ENCODE peak calls at places on chromosomes 5 and 9, in ten cellular contexts. One of them, this sample, is unnamed.

GRCh38 chr5:178826216-178826615 is 33.5 kb upstream of the ZNF354B start:
- DNase-seq in lower leg skin: no peak
- DNase-seq in GM13976: no peak
- DNase-seq in brain microvascular endothelial cell: no peak
- DNase-seq in A549: no peak
- DNase-seq in D721Med: no peak
- DNase-seq in astrocyte of the cerebellum: no peak
- DNase-seq in HFF-Myc: no peak
- DNase-seq in glutamatergic neuron: no peak
- DNase-seq in AG04449: no peak
- DNase-seq in this sample: no peak

GRCh38 chr5:124065508-124065907 is 553.5 kb downstream of the CSNK1G3 start:
- DNase-seq in lower leg skin: no peak
- DNase-seq in GM13976: no peak
- DNase-seq in brain microvascular endothelial cell: no peak
- DNase-seq in A549: no peak
- DNase-seq in D721Med: no peak
- DNase-seq in astrocyte of the cerebellum: no peak
- DNase-seq in HFF-Myc: no peak
- DNase-seq in glutamatergic neuron: no peak
- DNase-seq in AG04449: no peak
- DNase-seq in this sample: no peak

GRCh38 chr5:81787843-81788242 is 36.9 kb upstream of the SSBP2 start:
- DNase-seq in lower leg skin: peak; percentile 92
- DNase-seq in GM13976: no peak
- DNase-seq in brain microvascular endothelial cell: peak; percentile 55
- DNase-seq in A549: no peak
- DNase-seq in D721Med: no peak
- DNase-seq in astrocyte of the cerebellum: peak; percentile 54
- DNase-seq in HFF-Myc: peak; percentile 52
- DNase-seq in glutamatergic neuron: no peak
- DNase-seq in AG04449: no peak
- DNase-seq in this sample: peak; percentile 42

GRCh38 chr9:114429488-114429887 is 41.7 kb upstream of the AKNA start:
- DNase-seq in lower leg skin: peak; percentile 61
- DNase-seq in GM13976: no peak
- DNase-seq in brain microvascular endothelial cell: no peak
- DNase-seq in A549: no peak
- DNase-seq in D721Med: no peak
- DNase-seq in astrocyte of the cerebellum: no peak
- DNase-seq in HFF-Myc: no peak
- DNase-seq in glutamatergic neuron: no peak
- DNase-seq in AG04449: no peak
- DNase-seq in this sample: no peak

GRCh38 chr9:137006116-137007003 is 10.0 kb upstream of the CLIC3 start:
- DNase-seq in lower leg skin: no peak
- DNase-seq in GM13976: no peak
- DNase-seq in brain microvascular endothelial cell: no peak
- DNase-seq in A549: no peak
- DNase-seq in D721Med: no peak
- DNase-seq in astrocyte of the cerebellum: no peak
- DNase-seq in HFF-Myc: no peak
- DNase-seq in glutamatergic neuron: no peak
- DNase-seq in AG04449: no peak
- DNase-seq in this sample: no peak

GRCh38 chr9:37290881-37291485 is 131.5 kb upstream of the GRHPR start:
- DNase-seq in lower leg skin: no peak
- DNase-seq in GM13976: peak; percentile 36
- DNase-seq in brain microvascular endothelial cell: peak; percentile 28
- DNase-seq in A549: no peak
- DNase-seq in D721Med: no peak
- DNase-seq in astrocyte of the cerebellum: peak; percentile 39
- DNase-seq in HFF-Myc: no peak
- DNase-seq in glutamatergic neuron: no peak
- DNase-seq in AG04449: peak; percentile 37
- DNase-seq in this sample: peak; percentile 29

GRCh38 chr9:129160712-129161533 is 17.1 kb downstream of the IER5L start:
- DNase-seq in lower leg skin: peak; percentile 92
- DNase-seq in GM13976: no peak
- DNase-seq in brain microvascular endothelial cell: peak; percentile 18
- DNase-seq in A549: no peak
- DNase-seq in D721Med: no peak
- DNase-seq in astrocyte of the cerebellum: no peak
- DNase-seq in HFF-Myc: no peak
- DNase-seq in glutamatergic neuron: no peak
- DNase-seq in AG04449: no peak
- DNase-seq in this sample: no peak

GRCh38 chr5:6501701-6502100 is 53.0 kb downstream of the UBE2QL1 start:
- DNase-seq in lower leg skin: peak; percentile 17
- DNase-seq in GM13976: no peak
- DNase-seq in brain microvascular endothelial cell: no peak
- DNase-seq in A549: no peak
- DNase-seq in D721Med: no peak
- DNase-seq in astrocyte of the cerebellum: no peak
- DNase-seq in HFF-Myc: no peak
- DNase-seq in glutamatergic neuron: no peak
- DNase-seq in AG04449: no peak
- DNase-seq in this sample: no peak

GRCh38 chr9:37938121-37938906 is 34.4 kb upstream of the SLC25A51 start:
- DNase-seq in lower leg skin: no peak
- DNase-seq in GM13976: no peak
- DNase-seq in brain microvascular endothelial cell: peak; percentile 79
- DNase-seq in A549: no peak
- DNase-seq in D721Med: no peak
- DNase-seq in astrocyte of the cerebellum: no peak
- DNase-seq in HFF-Myc: peak; percentile 87
- DNase-seq in glutamatergic neuron: no peak
- DNase-seq in AG04449: no peak
- DNase-seq in this sample: peak; percentile 18

GRCh38 chr5:35683466-35683865 is 65.8 kb downstream of the SPEF2 start:
- DNase-seq in lower leg skin: no peak
- DNase-seq in GM13976: no peak
- DNase-seq in brain microvascular endothelial cell: no peak
- DNase-seq in A549: no peak
- DNase-seq in D721Med: no peak
- DNase-seq in astrocyte of the cerebellum: no peak
- DNase-seq in HFF-Myc: no peak
- DNase-seq in glutamatergic neuron: no peak
- DNase-seq in AG04449: no peak
- DNase-seq in this sample: no peak

GRCh38 chr5:151034422-151035379 is 14.3 kb downstream of the GPX3 start:
- DNase-seq in lower leg skin: no peak
- DNase-seq in GM13976: no peak
- DNase-seq in brain microvascular endothelial cell: no peak
- DNase-seq in A549: no peak
- DNase-seq in D721Med: no peak
- DNase-seq in astrocyte of the cerebellum: no peak
- DNase-seq in HFF-Myc: no peak
- DNase-seq in glutamatergic neuron: no peak
- DNase-seq in AG04449: no peak
- DNase-seq in this sample: no peak

GRCh38 chr5:142749321-142749720 is 20.9 kb upstream of the ARHGAP26 start:
- DNase-seq in lower leg skin: no peak
- DNase-seq in GM13976: no peak
- DNase-seq in brain microvascular endothelial cell: peak; percentile 71
- DNase-seq in A549: no peak
- DNase-seq in D721Med: no peak
- DNase-seq in astrocyte of the cerebellum: no peak
- DNase-seq in HFF-Myc: no peak
- DNase-seq in glutamatergic neuron: no peak
- DNase-seq in AG04449: no peak
- DNase-seq in this sample: no peak

DNA sequence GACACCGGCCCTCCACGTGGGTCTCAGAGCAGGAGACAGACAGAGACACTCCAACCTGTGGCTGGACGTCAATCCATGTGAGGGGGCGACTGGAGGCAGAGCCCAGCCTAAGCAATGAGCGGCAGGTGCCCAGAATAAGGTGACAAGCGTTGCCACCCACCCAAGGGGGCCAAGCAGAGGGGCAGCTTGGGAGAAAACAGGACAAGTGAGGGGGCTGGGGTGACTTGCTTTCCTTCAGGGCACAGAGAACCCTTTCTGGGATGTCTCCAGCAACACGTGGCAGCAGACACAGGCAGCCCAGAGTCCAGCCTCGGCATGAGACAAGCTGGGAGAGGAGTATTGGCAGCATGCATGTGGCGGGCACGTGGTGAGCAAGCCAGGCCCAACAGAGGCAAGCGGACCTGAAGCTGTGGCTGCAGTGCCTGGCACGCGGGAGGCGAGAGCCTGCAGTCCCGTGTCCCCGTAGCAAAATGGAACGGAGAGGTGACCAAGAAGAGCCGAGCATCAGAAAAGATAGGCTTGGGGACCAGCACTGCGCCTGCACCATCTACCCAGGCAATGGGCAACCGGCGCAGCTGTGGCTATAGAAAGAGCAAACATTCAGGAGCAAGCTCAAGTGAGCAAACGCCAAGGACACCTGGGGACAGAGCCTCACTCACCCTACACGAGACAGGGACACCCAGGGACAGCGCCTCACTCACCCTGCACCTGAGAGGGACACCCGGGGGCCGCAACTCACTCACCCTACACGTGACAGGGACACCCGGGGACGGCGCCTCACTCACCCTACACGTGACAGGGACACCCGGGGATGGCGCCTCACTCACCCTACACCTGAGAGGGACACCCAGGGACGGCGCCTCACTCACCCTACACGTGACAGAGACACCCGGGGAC is 6.2 kb downstream of the TERT start:
- DNase-seq in lower leg skin: peak; percentile 72
- DNase-seq in GM13976: no peak
- DNase-seq in brain microvascular endothelial cell: no peak
- DNase-seq in A549: no peak
- DNase-seq in D721Med: no peak
- DNase-seq in astrocyte of the cerebellum: no peak
- DNase-seq in HFF-Myc: no peak
- DNase-seq in glutamatergic neuron: no peak
- DNase-seq in AG04449: no peak
- DNase-seq in this sample: no peak
- TF ChIP-seq CTCF in lower leg skin: no peak
- TF ChIP-seq CTCF in GM13976: no peak
- TF ChIP-seq CTCF in brain microvascular endothelial cell: no peak
- TF ChIP-seq CTCF in A549: no peak
- TF ChIP-seq CTCF in D721Med: no peak
- TF ChIP-seq CTCF in astrocyte of the cerebellum: no peak
- TF ChIP-seq CTCF in HFF-Myc: no peak
- TF ChIP-seq CTCF in glutamatergic neuron: no peak
- TF ChIP-seq CTCF in AG04449: no peak
- TF ChIP-seq CTCF in this sample: no peak

GRCh38 chr9:116566677-116567488 is 120.2 kb upstream of the TRIM32 start:
- DNase-seq in lower leg skin: no peak
- DNase-seq in GM13976: no peak
- DNase-seq in brain microvascular endothelial cell: no peak
- DNase-seq in A549: peak; percentile 61
- DNase-seq in D721Med: no peak
- DNase-seq in astrocyte of the cerebellum: no peak
- DNase-seq in HFF-Myc: no peak
- DNase-seq in glutamatergic neuron: no peak
- DNase-seq in AG04449: no peak
- DNase-seq in this sample: no peak

GRCh38 chr9:116576386-116576785 is 110.7 kb upstream of the TRIM32 start:
- DNase-seq in lower leg skin: no peak
- DNase-seq in GM13976: no peak
- DNase-seq in brain microvascular endothelial cell: no peak
- DNase-seq in A549: no peak
- DNase-seq in D721Med: no peak
- DNase-seq in astrocyte of the cerebellum: no peak
- DNase-seq in HFF-Myc: no peak
- DNase-seq in glutamatergic neuron: no peak
- DNase-seq in AG04449: no peak
- DNase-seq in this sample: no peak

GRCh38 chr9:116569111-116569510 is 118.0 kb upstream of the TRIM32 start:
- DNase-seq in lower leg skin: no peak
- DNase-seq in GM13976: no peak
- DNase-seq in brain microvascular endothelial cell: no peak
- DNase-seq in A549: no peak
- DNase-seq in D721Med: no peak
- DNase-seq in astrocyte of the cerebellum: no peak
- DNase-seq in HFF-Myc: no peak
- DNase-seq in glutamatergic neuron: no peak
- DNase-seq in AG04449: no peak
- DNase-seq in this sample: no peak

GRCh38 chr9:116574027-116574679 is 113.0 kb upstream of the TRIM32 start:
- DNase-seq in lower leg skin: no peak
- DNase-seq in GM13976: no peak
- DNase-seq in brain microvascular endothelial cell: no peak
- DNase-seq in A549: no peak
- DNase-seq in D721Med: no peak
- DNase-seq in astrocyte of the cerebellum: no peak
- DNase-seq in HFF-Myc: no peak
- DNase-seq in glutamatergic neuron: no peak
- DNase-seq in AG04449: no peak
- DNase-seq in this sample: no peak

GRCh38 chr9:116572095-116572748 is 114.9 kb upstream of the TRIM32 start:
- DNase-seq in lower leg skin: peak; percentile 95
- DNase-seq in GM13976: peak; percentile 76
- DNase-seq in brain microvascular endothelial cell: peak; percentile 72
- DNase-seq in A549: peak; percentile 87
- DNase-seq in D721Med: peak; percentile 39
- DNase-seq in astrocyte of the cerebellum: peak; percentile 49
- DNase-seq in HFF-Myc: peak; percentile 60
- DNase-seq in glutamatergic neuron: peak; percentile 94
- DNase-seq in AG04449: no peak
- DNase-seq in this sample: peak; percentile 70
- TF ChIP-seq CTCF in lower leg skin: peak; percentile 85
- TF ChIP-seq CTCF in GM13976: peak; percentile 77
- TF ChIP-seq CTCF in brain microvascular endothelial cell: peak; percentile 99
- TF ChIP-seq CTCF in A549: peak; percentile 93
- TF ChIP-seq CTCF in D721Med: peak; percentile 91
- TF ChIP-seq CTCF in astrocyte of the cerebellum: peak; percentile 91
- TF ChIP-seq CTCF in HFF-Myc: peak; percentile 94
- TF ChIP-seq CTCF in glutamatergic neuron: peak; percentile 92
- TF ChIP-seq CTCF in AG04449: peak; percentile 98
- TF ChIP-seq CTCF in this sample: peak; percentile 97

GRCh38 chr5:100790170-100790665 is 112.9 kb downstream of the ST8SIA4 start:
- DNase-seq in lower leg skin: no peak
- DNase-seq in GM13976: no peak
- DNase-seq in brain microvascular endothelial cell: no peak
- DNase-seq in A549: no peak
- DNase-seq in D721Med: no peak
- DNase-seq in astrocyte of the cerebellum: no peak
- DNase-seq in HFF-Myc: no peak
- DNase-seq in glutamatergic neuron: no peak
- DNase-seq in AG04449: no peak
- DNase-seq in this sample: no peak
- TF ChIP-seq CTCF in lower leg skin: no peak
- TF ChIP-seq CTCF in GM13976: no peak
- TF ChIP-seq CTCF in brain microvascular endothelial cell: peak; percentile 26
- TF ChIP-seq CTCF in A549: peak; percentile 46
- TF ChIP-seq CTCF in D721Med: no peak
- TF ChIP-seq CTCF in astrocyte of the cerebellum: no peak
- TF ChIP-seq CTCF in HFF-Myc: no peak
- TF ChIP-seq CTCF in glutamatergic neuron: no peak
- TF ChIP-seq CTCF in AG04449: no peak
- TF ChIP-seq CTCF in this sample: no peak

DNA sequence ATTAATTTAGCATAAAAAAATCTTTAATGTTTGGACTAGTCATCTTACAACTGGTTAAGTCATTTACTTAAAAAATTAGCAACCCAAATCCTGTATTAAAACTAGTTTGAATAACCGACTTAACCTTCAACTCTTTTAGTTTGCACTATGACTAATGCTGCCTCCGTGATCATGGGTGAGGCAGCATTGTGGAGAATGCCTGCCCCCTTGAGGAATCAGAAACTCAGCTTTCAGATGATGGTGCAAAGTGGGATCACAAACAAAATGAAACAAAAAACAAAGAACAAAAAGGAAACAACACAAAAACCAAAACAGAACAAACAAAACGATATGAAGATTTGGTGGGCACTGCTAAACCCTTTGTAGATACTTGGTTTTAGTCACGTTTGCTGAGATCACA is 127.0 kb upstream of the PALM2AKAP2 start:
- DNase-seq in lower leg skin: no peak
- DNase-seq in GM13976: no peak
- DNase-seq in brain microvascular endothelial cell: peak; percentile 48
- DNase-seq in A549: peak; percentile 30
- DNase-seq in D721Med: no peak
- DNase-seq in astrocyte of the cerebellum: peak; percentile 24
- DNase-seq in HFF-Myc: no peak
- DNase-seq in glutamatergic neuron: no peak
- DNase-seq in AG04449: no peak
- DNase-seq in this sample: no peak
- TF ChIP-seq CTCF in lower leg skin: no peak
- TF ChIP-seq CTCF in GM13976: no peak
- TF ChIP-seq CTCF in brain microvascular endothelial cell: peak; percentile 84
- TF ChIP-seq CTCF in A549: peak; percentile 58
- TF ChIP-seq CTCF in D721Med: peak; percentile 16
- TF ChIP-seq CTCF in astrocyte of the cerebellum: peak; percentile 80
- TF ChIP-seq CTCF in HFF-Myc: peak; percentile 41
- TF ChIP-seq CTCF in glutamatergic neuron: no peak
- TF ChIP-seq CTCF in AG04449: peak; percentile 1
- TF ChIP-seq CTCF in this sample: peak; percentile 44

This sample was measured in AG09319.